ENCODE peak calls at places on chromosomes 13 and 19, in eight cellular contexts. L, H, N, Q, S, D, X and I are unnamed samples.

GRCh38 chr19:58544591-58545285 is 874 bp downstream of the TRIM28 start:
- DNase-seq in L (peak; percentile 60), H (no peak), N (no peak), Q (peak; percentile 54), S (no peak), D (peak; percentile 93), X (peak; percentile 32), I (peak; percentile 85)

GRCh38 chr13:40406405-40407138 is 259.9 kb downstream of the FOXO1 start:
- DNase-seq in L (no peak), H (no peak), N (peak; percentile 70), Q (no peak), S (peak; percentile 34), D (no peak), X (peak; percentile 85), I (peak; percentile 84)

GRCh38 chr19:47240561-47240960 is 9.6 kb upstream of the BBC3 start:
- DNase-seq in L (no peak), H (no peak), N (no peak), Q (no peak), S (no peak), D (no peak), X (no peak), I (no peak)

GRCh38 chr19:8421484-8422461 is 8.7 kb downstream of the MARCHF2 start:
- DNase-seq in L (no peak), H (no peak), N (no peak), Q (no peak), S (no peak), D (no peak), X (no peak), I (no peak)

GRCh38 chr19:3543150-3544053 is 4.4 kb downstream of the TEKTIP1 start:
- DNase-seq in L (no peak), H (peak; percentile 58), N (no peak), Q (no peak), S (no peak), D (no peak), X (no peak), I (no peak)

GRCh38 chr13:38767506-38768265 is 80.8 kb downstream of the FREM2 start:
- DNase-seq in L (no peak), H (no peak), N (no peak), Q (no peak), S (peak; percentile 36), D (no peak), X (no peak), I (no peak)

GRCh38 chr13:53206455-53206854 is 177.8 kb downstream of the OLFM4 start:
- DNase-seq in L (no peak), H (no peak), N (no peak), Q (no peak), S (no peak), D (no peak), X (no peak), I (no peak)

GRCh38 chr13:23979361-23980159 is 82.3 kb upstream of the C1QTNF9B start:
- DNase-seq in L (peak; percentile 7), H (peak; percentile 84), N (no peak), Q (no peak), S (peak; percentile 69), D (no peak), X (peak; percentile 93), I (peak; percentile 85)

GRCh38 chr19:31627824-31628223 is 278.6 kb upstream of the TSHZ3 start:
- DNase-seq in L (no peak), H (no peak), N (no peak), Q (no peak), S (no peak), D (peak; percentile 41), X (no peak), I (no peak)

GRCh38 chr13:99434258-99434788 is 66.9 kb upstream of the TM9SF2 start:
- DNase-seq in L (peak; percentile 59), H (no peak), N (no peak), Q (peak; percentile 61), S (no peak), D (no peak), X (no peak), I (no peak)

GRCh38 chr19:31264379-31264778 is 84.9 kb downstream of the TSHZ3 start:
- DNase-seq in L (no peak), H (no peak), N (no peak), Q (no peak), S (no peak), D (no peak), X (no peak), I (no peak)

GRCh38 chr13:30607908-30608307 is 9.8 kb upstream of the USPL1 start:
- DNase-seq in L (peak; percentile 40), H (no peak), N (no peak), Q (no peak), S (no peak), D (no peak), X (peak; percentile 4), I (no peak)

GRCh38 chr13:111006508-111007031 is 91.7 kb upstream of the ANKRD10 start:
- DNase-seq in L (no peak), H (peak; percentile 84), N (peak; percentile 64), Q (no peak), S (no peak), D (no peak), X (peak; percentile 94), I (peak; percentile 83)

GRCh38 chr13:19591864-19592263 is 30.5 kb upstream of the TPTE2 start:
- DNase-seq in L (no peak), H (no peak), N (no peak), Q (no peak), S (no peak), D (no peak), X (no peak), I (no peak)

GRCh38 chr13:39451860-39452301 is 151.1 kb downstream of the LHFPL6 start:
- DNase-seq in L (no peak), H (peak; percentile 71), N (no peak), Q (no peak), S (no peak), D (no peak), X (peak; percentile 37), I (no peak)

GRCh38 chr13:105334211-105334610 is 1201.3 kb downstream of the EFNB2 start:
- DNase-seq in L (no peak), H (no peak), N (peak; percentile 43), Q (no peak), S (peak; percentile 56), D (no peak), X (peak; percentile 88), I (peak; percentile 78)

GRCh38 chr19:46892252-46893179 is 31.7 kb downstream of the ARHGAP35 start:
- DNase-seq in L (no peak), H (no peak), N (no peak), Q (no peak), S (no peak), D (no peak), X (no peak), I (no peak)

GRCh38 chr13:98500963-98501421 is 75.9 kb downstream of the STK24 start:
- DNase-seq in L (no peak), H (no peak), N (no peak), Q (no peak), S (no peak), D (no peak), X (no peak), I (no peak)

GRCh38 chr13:24264976-24265375 is 44.4 kb upstream of the C1QTNF9 start:
- DNase-seq in L (peak; percentile 76), H (no peak), N (no peak), Q (peak; percentile 46), S (no peak), D (no peak), X (no peak), I (no peak)

GRCh38 chr19:52600639-52601024 is 30.5 kb downstream of the ZNF701 start:
- DNase-seq in L (peak; percentile 4), H (peak; percentile 38), N (no peak), Q (no peak), S (no peak), D (peak; percentile 69), X (no peak), I (no peak)

GRCh38 chr13:99605417-99606321 is 104.4 kb downstream of the TM9SF2 start:
- DNase-seq in L (peak; percentile 35), H (peak; percentile 64), N (no peak), Q (no peak), S (peak; percentile 45), D (no peak), X (peak; percentile 13), I (peak; percentile 60)

GRCh38 chr19:49656456-49657109 is 9.1 kb downstream of the IRF3 start:
- DNase-seq in L (no peak), H (no peak), N (no peak), Q (no peak), S (no peak), D (no peak), X (no peak), I (no peak)

GRCh38 chr19:45863840-45864628 is at the start of gene FOXA3:
- DNase-seq in L (peak; percentile 29), H (peak; percentile 49), N (no peak), Q (no peak), S (peak; percentile 30), D (no peak), X (peak; percentile 15), I (peak; percentile 68)

GRCh38 chr13:45402641-45403040 is 15.5 kb downstream of the SLC25A30 start:
- DNase-seq in L (no peak), H (peak; percentile 56), N (no peak), Q (no peak), S (peak; percentile 6), D (no peak), X (no peak), I (no peak)

GRCh38 chr13:98246538-98247172 is 69.6 kb upstream of the RNF113B start:
- DNase-seq in L (no peak), H (no peak), N (no peak), Q (no peak), S (no peak), D (no peak), X (no peak), I (no peak)

GRCh38 chr13:47639716-47640447 is 361.2 kb downstream of the SUCLA2 start:
- DNase-seq in L (no peak), H (no peak), N (no peak), Q (no peak), S (no peak), D (no peak), X (no peak), I (no peak)

GRCh38 chr13:97659602-97660001 is 225.6 kb downstream of the RAP2A start:
- DNase-seq in L (no peak), H (no peak), N (no peak), Q (no peak), S (no peak), D (no peak), X (peak; percentile 5), I (peak; percentile 7)

GRCh38 chr19:29690842-29691241 is 24.2 kb downstream of the C19orf12 start:
- DNase-seq in L (no peak), H (no peak), N (no peak), Q (no peak), S (no peak), D (no peak), X (peak; percentile 34), I (peak; percentile 68)

GRCh38 chr13:50365683-50366391 is 350.6 kb downstream of the KCNRG start:
- DNase-seq in L (no peak), H (no peak), N (no peak), Q (peak; percentile 8), S (peak; percentile 77), D (no peak), X (peak; percentile 13), I (no peak)

GRCh38 chr13:106277483-106278154 is 257.8 kb downstream of the EFNB2 start:
- DNase-seq in L (no peak), H (peak; percentile 63), N (no peak), Q (no peak), S (no peak), D (no peak), X (no peak), I (no peak)

GRCh38 chr13:104737713-104738112 is 1671.5 kb upstream of the SLC10A2 start:
- DNase-seq in L (no peak), H (no peak), N (no peak), Q (no peak), S (no peak), D (no peak), X (peak; percentile 14), I (no peak)

GRCh38 chr13:41694902-41695301 is 237.6 kb downstream of the RGCC start:
- DNase-seq in L (no peak), H (peak; percentile 35), N (peak; percentile 91), Q (no peak), S (peak; percentile 94), D (no peak), X (peak; percentile 96), I (peak; percentile 81)

GRCh38 chr13:113359556-113359955 is 4.4 kb downstream of the GRTP1 start:
- DNase-seq in L (no peak), H (no peak), N (no peak), Q (no peak), S (no peak), D (peak; percentile 51), X (no peak), I (no peak)

GRCh38 chr19:47309038-47309437 is 623 bp upstream of the C5AR1 start:
- DNase-seq in L (no peak), H (no peak), N (no peak), Q (no peak), S (no peak), D (no peak), X (peak; percentile 23), I (no peak)